ENCODE peak calls at places on chromosomes 13 and 19, in five cellular contexts. V is choroid plexus epithelial cell; S is CD8-positive, alpha-beta T cell; G is AG09319; B is nephron progenitor cell. N is an unnamed sample.

GRCh38 chr19:41325947-41326706 is 16.2 kb downstream of the CCDC97 start:
- DNase-seq in V (peak; percentile 84), S (peak; percentile 54), G (no peak), B (peak; percentile 50), N (no peak)

GRCh38 chr13:100803091-100803490 is 128.5 kb upstream of the TMTC4 start:
- DNase-seq in V (no peak), S (no peak), G (no peak), B (no peak), N (no peak)

GRCh38 chr13:99757756-99758464 is 213.7 kb downstream of the ZIC5 start:
- DNase-seq in V (no peak), S (no peak), G (no peak), B (no peak), N (no peak)

GRCh38 chr13:51645154-51645650 is 60.9 kb downstream of the WDFY2 start:
- DNase-seq in V (peak; percentile 92), S (peak; percentile 52), G (peak; percentile 55), B (no peak), N (peak; percentile 46)

GRCh38 chr19:4844348-4845179 is 13.1 kb upstream of the TICAM1 start:
- DNase-seq in V (peak; percentile 46), S (no peak), G (no peak), B (no peak), N (no peak)

GRCh38 chr19:55212447-55212846 is 3.1 kb upstream of the PTPRH start:
- DNase-seq in V (no peak), S (peak; percentile 37), G (no peak), B (no peak), N (no peak)

GRCh38 chr19:16888629-16889371 is at the start of gene F2RL3:
- DNase-seq in V (no peak), S (no peak), G (no peak), B (no peak), N (no peak)

GRCh38 chr13:73158851-73159250 is 100.0 kb downstream of the KLF5 start:
- DNase-seq in V (peak; percentile 62), S (no peak), G (no peak), B (no peak), N (no peak)

GRCh38 chr13:112583592-112584277 is 4.2 kb downstream of the TUBGCP3 start:
- DNase-seq in V (no peak), S (no peak), G (no peak), B (no peak), N (no peak)

GRCh38 chr13:113922412-113923118 is 51.3 kb downstream of the C13orf46 start:
- DNase-seq in V (no peak), S (no peak), G (no peak), B (no peak), N (no peak)

DNA sequence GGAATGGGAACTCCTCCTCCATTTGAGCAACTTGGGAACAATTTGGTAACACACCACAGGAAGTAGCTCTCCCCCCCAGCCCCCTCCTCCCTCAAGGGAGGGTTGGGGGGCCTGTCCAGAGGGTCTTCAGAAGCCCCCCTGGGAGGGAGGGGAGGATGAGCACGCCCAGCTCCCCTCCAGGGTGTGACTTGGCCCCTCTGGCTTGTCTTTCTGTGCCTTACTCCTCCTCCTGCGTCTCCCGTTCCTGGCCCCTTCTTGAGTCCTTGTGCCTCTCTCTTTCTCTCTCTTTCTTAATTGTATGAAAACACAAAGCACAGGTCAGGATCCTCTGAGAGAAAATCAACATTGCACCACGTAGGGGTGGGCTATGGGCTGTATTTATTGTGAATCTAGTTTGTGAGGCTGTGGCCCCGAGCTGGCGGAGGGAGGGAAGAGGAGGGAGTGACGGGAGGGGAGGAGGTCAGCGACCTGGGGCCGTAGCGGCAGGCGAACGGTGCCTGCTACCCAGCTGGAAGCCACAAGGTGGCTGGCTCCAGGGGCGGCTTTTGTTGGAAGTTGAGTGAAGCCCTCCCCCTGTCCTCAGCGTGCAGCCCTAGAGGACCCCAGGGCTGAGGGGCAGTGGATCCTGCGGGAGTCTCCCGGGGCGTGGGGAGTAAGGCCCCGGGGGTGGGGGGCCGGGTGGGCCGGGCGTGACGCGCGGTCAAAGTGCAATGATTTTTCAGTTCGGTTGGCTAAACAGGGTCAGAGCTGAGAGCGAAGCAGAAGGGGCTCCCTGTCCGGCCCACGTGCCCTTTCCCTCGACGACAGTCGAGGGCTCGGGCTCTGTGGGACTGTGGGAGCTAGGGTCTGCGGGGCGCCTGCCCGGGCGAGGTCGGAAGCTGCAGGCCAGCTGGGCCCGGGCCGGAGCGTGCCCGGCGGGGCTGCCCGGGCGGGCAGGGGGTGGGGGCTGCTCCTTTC is 6.4 kb downstream of the LYL1 start:
- DNase-seq in V (no peak), S (no peak), G (no peak), B (peak; percentile 71), N (no peak)
- TF ChIP-seq CTCF in V (no peak), S (no peak), G (no peak), B (peak; percentile 35), N (peak; percentile 15)

GRCh38 chr13:48784906-48785555 is 131.3 kb downstream of the CYSLTR2 start:
- DNase-seq in V (peak; percentile 24), S (no peak), G (no peak), B (no peak), N (no peak)

GRCh38 chr13:48783831-48784230 is 130.1 kb downstream of the CYSLTR2 start:
- DNase-seq in V (no peak), S (no peak), G (no peak), B (no peak), N (no peak)

GRCh38 chr13:48780713-48781341 is 127.1 kb downstream of the CYSLTR2 start:
- DNase-seq in V (no peak), S (no peak), G (no peak), B (no peak), N (no peak)

GRCh38 chr13:48782429-48782840 is 128.7 kb downstream of the CYSLTR2 start:
- DNase-seq in V (peak; percentile 60), S (no peak), G (no peak), B (no peak), N (no peak)

GRCh38 chr13:48783181-48783630 is 129.5 kb downstream of the CYSLTR2 start:
- DNase-seq in V (peak; percentile 100), S (no peak), G (peak; percentile 96), B (no peak), N (no peak)
- TF ChIP-seq CTCF in V (peak; percentile 29), S (no peak), G (no peak), B (no peak), N (no peak)

GRCh38 chr19:50902640-50903039 is 8.6 kb downstream of the KLK4 start:
- DNase-seq in V (no peak), S (no peak), G (no peak), B (no peak), N (no peak)

GRCh38 chr19:50910722-50911121 is 473 bp downstream of the KLK4 start:
- DNase-seq in V (no peak), S (no peak), G (no peak), B (no peak), N (no peak)

GRCh38 chr19:50908311-50908710 is 2.9 kb downstream of the KLK4 start:
- DNase-seq in V (no peak), S (no peak), G (no peak), B (no peak), N (no peak)

GRCh38 chr19:50909240-50910070 is 1.7 kb downstream of the KLK4 start:
- DNase-seq in V (peak; percentile 25), S (no peak), G (no peak), B (peak; percentile 98), N (no peak)

GRCh38 chr19:50906217-50906616 is 5.0 kb downstream of the KLK4 start:
- DNase-seq in V (peak; percentile 24), S (no peak), G (no peak), B (peak; percentile 73), N (no peak)
- TF ChIP-seq CTCF in V (peak; percentile 57), S (no peak), G (peak; percentile 42), B (peak; percentile 41), N (peak; percentile 31)

GRCh38 chr19:57830071-57830602 is at the start of gene ZNF587B:
- DNase-seq in V (peak; percentile 84), S (peak; percentile 53), G (no peak), B (peak; percentile 88), N (peak; percentile 44)
- TF ChIP-seq CTCF in V (peak; percentile 53), S (peak; percentile 18), G (peak; percentile 19), B (peak; percentile 37), N (peak; percentile 48)

DNA sequence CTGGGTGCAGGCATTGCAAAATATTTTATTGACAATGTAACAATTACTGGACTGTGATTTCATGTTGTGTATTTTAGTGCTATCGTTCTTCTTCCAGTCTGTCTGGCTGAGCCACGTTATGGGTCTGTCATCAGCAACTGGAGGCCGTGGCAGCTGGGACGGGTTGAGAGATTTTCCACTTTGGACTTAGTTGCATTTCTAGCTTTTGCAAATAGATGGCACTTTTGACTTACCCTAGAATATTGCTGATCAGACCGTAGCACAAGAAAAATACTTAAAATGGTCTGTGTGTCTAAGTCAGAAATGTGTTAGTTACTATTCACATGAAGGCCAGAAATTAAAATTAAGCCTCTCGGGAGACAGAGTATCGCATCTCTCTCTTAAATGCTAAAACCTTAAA is 211.1 kb downstream of the TEX29 start:
- DNase-seq in V (peak; percentile 20), S (no peak), G (no peak), B (no peak), N (no peak)
- TF ChIP-seq CTCF in V (peak; percentile 7), S (no peak), G (no peak), B (no peak), N (no peak)

DNA sequence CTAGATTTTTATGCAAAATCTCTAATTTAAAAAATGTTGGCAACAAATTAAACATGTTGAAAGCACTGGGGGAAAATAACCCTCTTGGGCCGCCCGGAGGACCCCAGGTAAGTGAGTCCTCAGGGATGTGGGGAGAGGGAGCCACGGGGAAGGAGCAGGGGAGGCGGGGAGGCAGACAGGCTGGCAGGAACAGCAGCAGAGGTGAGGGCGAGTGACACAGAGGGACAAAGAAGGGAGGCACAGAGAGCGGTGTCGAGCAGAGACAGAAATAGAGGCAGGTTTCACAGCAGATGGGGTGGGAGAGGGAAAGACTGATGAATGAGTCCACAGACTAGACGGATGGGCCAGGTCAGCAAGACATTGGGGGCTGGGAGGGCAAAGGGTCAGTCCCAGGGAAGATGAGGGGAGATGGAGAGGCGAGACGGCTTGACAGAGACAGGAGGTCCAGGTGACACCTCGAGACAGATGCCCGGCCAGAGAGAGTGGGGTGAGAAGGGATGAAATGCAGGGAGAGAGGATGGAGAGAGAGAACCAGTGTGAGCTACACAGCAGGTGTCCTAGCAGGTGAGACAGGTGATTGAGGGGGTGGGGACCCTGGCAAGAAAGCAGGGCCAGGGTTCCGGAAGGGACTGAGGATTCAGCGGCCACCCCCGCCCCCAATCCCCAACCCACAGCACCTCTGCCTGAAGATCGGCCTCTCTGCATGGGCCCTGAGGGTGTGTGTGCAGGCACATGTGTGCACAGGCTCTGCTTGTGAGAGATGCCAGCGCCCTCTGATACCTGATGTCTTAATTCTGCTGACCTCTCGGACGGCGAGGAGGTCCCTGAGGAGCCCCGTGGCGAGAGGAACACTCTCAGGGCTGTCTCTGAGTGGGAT is 3.8 kb downstream of the LRRC4B start:
- DNase-seq in V (no peak), S (no peak), G (no peak), B (no peak), N (no peak)
- TF ChIP-seq CTCF in V (no peak), S (no peak), G (no peak), B (no peak), N (no peak)

DNA sequence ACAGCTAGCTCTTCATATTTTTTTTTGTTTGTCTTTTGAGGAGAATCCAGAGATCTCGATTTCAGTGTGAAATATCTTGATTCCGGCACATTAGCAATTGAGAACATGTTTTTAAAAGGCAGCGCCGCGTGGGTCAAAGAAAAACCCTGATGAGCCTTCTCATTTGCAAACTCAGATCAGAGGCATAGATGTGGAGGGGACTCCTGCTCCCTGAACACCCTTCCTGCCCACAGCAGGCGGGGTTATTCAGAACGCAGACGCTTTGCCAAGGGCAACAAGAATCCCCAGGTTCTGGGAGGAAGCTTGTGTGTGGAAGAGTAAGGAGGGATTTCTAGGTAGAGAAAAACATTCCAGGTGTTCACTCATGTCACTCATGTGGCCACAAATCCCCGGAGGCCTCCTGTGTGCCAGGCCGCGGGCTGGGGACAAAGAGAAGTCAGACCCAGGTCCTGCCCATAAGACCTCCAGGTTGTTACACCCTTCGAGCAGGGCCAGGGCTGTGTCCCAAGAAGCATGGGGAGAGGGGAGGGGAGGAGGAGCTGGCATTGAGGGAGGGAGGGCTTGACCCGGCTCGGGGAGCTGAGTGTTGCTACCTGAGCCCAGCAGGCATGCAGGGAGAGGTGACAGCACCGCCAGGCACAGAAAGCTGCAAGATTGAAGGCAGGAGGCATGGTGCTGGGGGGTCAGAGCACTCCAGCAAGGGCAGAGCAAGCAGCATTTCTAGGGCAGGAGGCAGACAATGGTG is 15.9 kb upstream of the IGLON5 start:
- DNase-seq in V (no peak), S (no peak), G (no peak), B (no peak), N (no peak)
- TF ChIP-seq CTCF in V (no peak), S (no peak), G (no peak), B (no peak), N (no peak)